ENCODE peak calls at places on chromosomes 3 and 15, in ten cellular contexts. One of them, this sample, is unnamed.

GRCh38 chr3:32018723-32019564 is 37.4 kb downstream of the ZNF860 start:
- DNase-seq in NCI-H2107: no peak
- DNase-seq in nucleus accumbens: no peak
- DNase-seq in kidney glomerular epithelial cell: no peak
- DNase-seq in mucosa of descending colon: no peak
- DNase-seq in cardiac fibroblast: peak; percentile 74
- DNase-seq in adipocyte: peak; percentile 87
- DNase-seq in AG04450: no peak
- DNase-seq in frontal cortex: peak; percentile 20
- DNase-seq in ovary: no peak
- DNase-seq in this sample: no peak

GRCh38 chr3:71784914-71785593 is at the start of gene PROK2:
- DNase-seq in NCI-H2107: no peak
- DNase-seq in nucleus accumbens: no peak
- DNase-seq in kidney glomerular epithelial cell: no peak
- DNase-seq in mucosa of descending colon: no peak
- DNase-seq in cardiac fibroblast: no peak
- DNase-seq in adipocyte: peak; percentile 19
- DNase-seq in AG04450: no peak
- DNase-seq in frontal cortex: peak; percentile 41
- DNase-seq in ovary: no peak
- DNase-seq in this sample: no peak

GRCh38 chr15:64897345-64897985 is 14.2 kb upstream of the ANKDD1A start:
- DNase-seq in NCI-H2107: no peak
- DNase-seq in nucleus accumbens: no peak
- DNase-seq in kidney glomerular epithelial cell: peak; percentile 7
- DNase-seq in mucosa of descending colon: peak; percentile 76
- DNase-seq in cardiac fibroblast: peak; percentile 79
- DNase-seq in adipocyte: peak; percentile 77
- DNase-seq in AG04450: no peak
- DNase-seq in frontal cortex: no peak
- DNase-seq in ovary: peak; percentile 68
- DNase-seq in this sample: no peak

GRCh38 chr3:32865364-32865763 is 47.6 kb downstream of the TRIM71 start:
- DNase-seq in NCI-H2107: no peak
- DNase-seq in nucleus accumbens: no peak
- DNase-seq in kidney glomerular epithelial cell: no peak
- DNase-seq in mucosa of descending colon: no peak
- DNase-seq in cardiac fibroblast: peak; percentile 48
- DNase-seq in adipocyte: peak; percentile 15
- DNase-seq in AG04450: no peak
- DNase-seq in frontal cortex: no peak
- DNase-seq in ovary: no peak
- DNase-seq in this sample: no peak

GRCh38 chr3:62562017-62562416 is 188.7 kb upstream of the FEZF2 start:
- DNase-seq in NCI-H2107: no peak
- DNase-seq in nucleus accumbens: no peak
- DNase-seq in kidney glomerular epithelial cell: peak; percentile 49
- DNase-seq in mucosa of descending colon: no peak
- DNase-seq in cardiac fibroblast: peak; percentile 85
- DNase-seq in adipocyte: peak; percentile 45
- DNase-seq in AG04450: no peak
- DNase-seq in frontal cortex: no peak
- DNase-seq in ovary: no peak
- DNase-seq in this sample: no peak

GRCh38 chr15:92603278-92603677 is 52.3 kb downstream of the FAM174B start:
- DNase-seq in NCI-H2107: no peak
- DNase-seq in nucleus accumbens: no peak
- DNase-seq in kidney glomerular epithelial cell: no peak
- DNase-seq in mucosa of descending colon: no peak
- DNase-seq in cardiac fibroblast: no peak
- DNase-seq in adipocyte: no peak
- DNase-seq in AG04450: no peak
- DNase-seq in frontal cortex: no peak
- DNase-seq in ovary: no peak
- DNase-seq in this sample: no peak

GRCh38 chr15:71160976-71161375 is 45.7 kb downstream of the THSD4 start:
- DNase-seq in NCI-H2107: no peak
- DNase-seq in nucleus accumbens: no peak
- DNase-seq in kidney glomerular epithelial cell: no peak
- DNase-seq in mucosa of descending colon: no peak
- DNase-seq in cardiac fibroblast: no peak
- DNase-seq in adipocyte: no peak
- DNase-seq in AG04450: no peak
- DNase-seq in frontal cortex: no peak
- DNase-seq in ovary: no peak
- DNase-seq in this sample: no peak

GRCh38 chr3:176872771-176873209 is 324.5 kb downstream of the TBL1XR1 start:
- DNase-seq in NCI-H2107: peak; percentile 25
- DNase-seq in nucleus accumbens: no peak
- DNase-seq in kidney glomerular epithelial cell: peak; percentile 12
- DNase-seq in mucosa of descending colon: no peak
- DNase-seq in cardiac fibroblast: peak; percentile 70
- DNase-seq in adipocyte: peak; percentile 72
- DNase-seq in AG04450: peak; percentile 11
- DNase-seq in frontal cortex: no peak
- DNase-seq in ovary: no peak
- DNase-seq in this sample: peak; percentile 1

GRCh38 chr3:124587053-124587408 is 143.2 kb upstream of the UMPS start:
- DNase-seq in NCI-H2107: no peak
- DNase-seq in nucleus accumbens: no peak
- DNase-seq in kidney glomerular epithelial cell: no peak
- DNase-seq in mucosa of descending colon: no peak
- DNase-seq in cardiac fibroblast: no peak
- DNase-seq in adipocyte: no peak
- DNase-seq in AG04450: no peak
- DNase-seq in frontal cortex: no peak
- DNase-seq in ovary: no peak
- DNase-seq in this sample: no peak

GRCh38 chr3:156803949-156804741 is 22.0 kb upstream of the LEKR1 start:
- DNase-seq in NCI-H2107: no peak
- DNase-seq in nucleus accumbens: no peak
- DNase-seq in kidney glomerular epithelial cell: no peak
- DNase-seq in mucosa of descending colon: no peak
- DNase-seq in cardiac fibroblast: no peak
- DNase-seq in adipocyte: no peak
- DNase-seq in AG04450: no peak
- DNase-seq in frontal cortex: no peak
- DNase-seq in ovary: no peak
- DNase-seq in this sample: no peak

GRCh38 chr3:45923755-45924154 is 19.5 kb upstream of the CXCR6 start:
- DNase-seq in NCI-H2107: no peak
- DNase-seq in nucleus accumbens: no peak
- DNase-seq in kidney glomerular epithelial cell: peak; percentile 3
- DNase-seq in mucosa of descending colon: no peak
- DNase-seq in cardiac fibroblast: peak; percentile 12
- DNase-seq in adipocyte: peak; percentile 31
- DNase-seq in AG04450: no peak
- DNase-seq in frontal cortex: no peak
- DNase-seq in ovary: no peak
- DNase-seq in this sample: no peak

GRCh38 chr3:12557472-12558105 is 702 bp downstream of the MKRN2 start:
- DNase-seq in NCI-H2107: no peak
- DNase-seq in nucleus accumbens: no peak
- DNase-seq in kidney glomerular epithelial cell: no peak
- DNase-seq in mucosa of descending colon: no peak
- DNase-seq in cardiac fibroblast: peak; percentile 48
- DNase-seq in adipocyte: peak; percentile 79
- DNase-seq in AG04450: no peak
- DNase-seq in frontal cortex: no peak
- DNase-seq in ovary: no peak
- DNase-seq in this sample: no peak

GRCh38 chr15:98983333-98983732 is 24.3 kb downstream of the PGPEP1L start:
- DNase-seq in NCI-H2107: no peak
- DNase-seq in nucleus accumbens: no peak
- DNase-seq in kidney glomerular epithelial cell: peak; percentile 32
- DNase-seq in mucosa of descending colon: no peak
- DNase-seq in cardiac fibroblast: peak; percentile 70
- DNase-seq in adipocyte: peak; percentile 77
- DNase-seq in AG04450: peak; percentile 34
- DNase-seq in frontal cortex: no peak
- DNase-seq in ovary: peak; percentile 75
- DNase-seq in this sample: no peak

GRCh38 chr3:129277829-129278271 is 820 bp upstream of the HMCES start:
- DNase-seq in NCI-H2107: no peak
- DNase-seq in nucleus accumbens: no peak
- DNase-seq in kidney glomerular epithelial cell: no peak
- DNase-seq in mucosa of descending colon: no peak
- DNase-seq in cardiac fibroblast: peak; percentile 26
- DNase-seq in adipocyte: no peak
- DNase-seq in AG04450: no peak
- DNase-seq in frontal cortex: peak; percentile 23
- DNase-seq in ovary: peak; percentile 17
- DNase-seq in this sample: no peak

GRCh38 chr3:168123211-168124173 is 27.8 kb upstream of the GOLIM4 start:
- DNase-seq in NCI-H2107: no peak
- DNase-seq in nucleus accumbens: no peak
- DNase-seq in kidney glomerular epithelial cell: no peak
- DNase-seq in mucosa of descending colon: no peak
- DNase-seq in cardiac fibroblast: peak; percentile 20
- DNase-seq in adipocyte: peak; percentile 65
- DNase-seq in AG04450: no peak
- DNase-seq in frontal cortex: peak; percentile 5
- DNase-seq in ovary: no peak
- DNase-seq in this sample: no peak

GRCh38 chr15:56428821-56429458 is 36.0 kb downstream of the MNS1 start:
- DNase-seq in NCI-H2107: no peak
- DNase-seq in nucleus accumbens: no peak
- DNase-seq in kidney glomerular epithelial cell: peak; percentile 54
- DNase-seq in mucosa of descending colon: no peak
- DNase-seq in cardiac fibroblast: peak; percentile 53
- DNase-seq in adipocyte: peak; percentile 68
- DNase-seq in AG04450: peak; percentile 1
- DNase-seq in frontal cortex: peak; percentile 1
- DNase-seq in ovary: no peak
- DNase-seq in this sample: no peak

GRCh38 chr15:86802244-86802643 is 722.6 kb downstream of the AGBL1 start:
- DNase-seq in NCI-H2107: no peak
- DNase-seq in nucleus accumbens: no peak
- DNase-seq in kidney glomerular epithelial cell: no peak
- DNase-seq in mucosa of descending colon: no peak
- DNase-seq in cardiac fibroblast: no peak
- DNase-seq in adipocyte: no peak
- DNase-seq in AG04450: no peak
- DNase-seq in frontal cortex: no peak
- DNase-seq in ovary: no peak
- DNase-seq in this sample: no peak

GRCh38 chr15:62739082-62739481 is 303.5 kb upstream of the TPM1 start:
- DNase-seq in NCI-H2107: no peak
- DNase-seq in nucleus accumbens: no peak
- DNase-seq in kidney glomerular epithelial cell: peak; percentile 81
- DNase-seq in mucosa of descending colon: no peak
- DNase-seq in cardiac fibroblast: no peak
- DNase-seq in adipocyte: no peak
- DNase-seq in AG04450: no peak
- DNase-seq in frontal cortex: no peak
- DNase-seq in ovary: no peak
- DNase-seq in this sample: no peak

GRCh38 chr15:51094606-51095569 is at the start of gene TNFAIP8L3:
- DNase-seq in NCI-H2107: no peak
- DNase-seq in nucleus accumbens: no peak
- DNase-seq in kidney glomerular epithelial cell: no peak
- DNase-seq in mucosa of descending colon: peak; percentile 58
- DNase-seq in cardiac fibroblast: peak; percentile 58
- DNase-seq in adipocyte: peak; percentile 67
- DNase-seq in AG04450: no peak
- DNase-seq in frontal cortex: peak; percentile 63
- DNase-seq in ovary: peak; percentile 45
- DNase-seq in this sample: no peak

GRCh38 chr3:128805771-128806170 is 73.6 kb upstream of the ACAD9 start:
- DNase-seq in NCI-H2107: no peak
- DNase-seq in nucleus accumbens: no peak
- DNase-seq in kidney glomerular epithelial cell: no peak
- DNase-seq in mucosa of descending colon: no peak
- DNase-seq in cardiac fibroblast: no peak
- DNase-seq in adipocyte: peak; percentile 25
- DNase-seq in AG04450: no peak
- DNase-seq in frontal cortex: no peak
- DNase-seq in ovary: no peak
- DNase-seq in this sample: no peak

GRCh38 chr15:53384417-53384816 is 375.0 kb downstream of the WDR72 start:
- DNase-seq in NCI-H2107: no peak
- DNase-seq in nucleus accumbens: no peak
- DNase-seq in kidney glomerular epithelial cell: peak; percentile 50
- DNase-seq in mucosa of descending colon: no peak
- DNase-seq in cardiac fibroblast: no peak
- DNase-seq in adipocyte: no peak
- DNase-seq in AG04450: no peak
- DNase-seq in frontal cortex: no peak
- DNase-seq in ovary: no peak
- DNase-seq in this sample: no peak

GRCh38 chr15:41876689-41877088 is 17.2 kb downstream of the SPTBN5 start:
- DNase-seq in NCI-H2107: no peak
- DNase-seq in nucleus accumbens: no peak
- DNase-seq in kidney glomerular epithelial cell: no peak
- DNase-seq in mucosa of descending colon: no peak
- DNase-seq in cardiac fibroblast: no peak
- DNase-seq in adipocyte: no peak
- DNase-seq in AG04450: no peak
- DNase-seq in frontal cortex: no peak
- DNase-seq in ovary: no peak
- DNase-seq in this sample: no peak

GRCh38 chr15:73926191-73927002 is at the start of gene LOXL1:
- DNase-seq in NCI-H2107: no peak
- DNase-seq in nucleus accumbens: peak; percentile 43
- DNase-seq in kidney glomerular epithelial cell: peak; percentile 61
- DNase-seq in mucosa of descending colon: peak; percentile 72
- DNase-seq in cardiac fibroblast: peak; percentile 90
- DNase-seq in adipocyte: peak; percentile 94
- DNase-seq in AG04450: peak; percentile 71
- DNase-seq in frontal cortex: peak; percentile 70
- DNase-seq in ovary: peak; percentile 74
- DNase-seq in this sample: no peak